ENCODE peak calls at places on chromosomes 2 and 18, in four cellular contexts. F, Z, A and U are unnamed samples.

GRCh38 chr2:222102746-222103349 is 195.9 kb downstream of the PAX3 start:
- DNase-seq in F (no peak), Z (no peak), A (no peak), U (no peak)

GRCh38 chr2:85437488-85438290 is 19.2 kb downstream of the SH2D6 start:
- DNase-seq in F (peak; percentile 77), Z (peak; percentile 83), A (peak; percentile 90), U (peak; percentile 91)

GRCh38 chr2:180130403-180130802 is 123.3 kb upstream of the CWC22 start:
- DNase-seq in F (peak; percentile 65), Z (no peak), A (peak; percentile 11), U (no peak)

GRCh38 chr2:181953773-181954537 is 31.7 kb upstream of the PPP1R1C start:
- DNase-seq in F (peak; percentile 62), Z (peak; percentile 73), A (peak; percentile 74), U (peak; percentile 91)

GRCh38 chr2:46296216-46296839 is 879 bp upstream of the EPAS1 start:
- DNase-seq in F (no peak), Z (no peak), A (peak; percentile 46), U (peak; percentile 81)

GRCh38 chr2:1833046-1833445 is 88.7 kb upstream of the PXDN start:
- DNase-seq in F (no peak), Z (peak; percentile 13), A (no peak), U (no peak)

GRCh38 chr2:162234620-162235462 is 8.4 kb downstream of the FAP start:
- DNase-seq in F (no peak), Z (no peak), A (no peak), U (no peak)

GRCh38 chr2:61013382-61013781 is 4.1 kb upstream of the PEX13 start:
- DNase-seq in F (no peak), Z (no peak), A (no peak), U (no peak)

GRCh38 chr2:22737144-22737543 is 647.8 kb upstream of the KLHL29 start:
- DNase-seq in F (no peak), Z (no peak), A (no peak), U (no peak)

GRCh38 chr18:66167829-66168463 is 417.1 kb downstream of the CDH7 start:
- DNase-seq in F (no peak), Z (no peak), A (no peak), U (no peak)

GRCh38 chr2:234512884-234513669 is 16.2 kb upstream of the ARL4C start:
- DNase-seq in F (peak; percentile 59), Z (no peak), A (peak; percentile 64), U (no peak)

GRCh38 chr18:36610716-36611115 is 218.1 kb downstream of the TPGS2 start:
- DNase-seq in F (no peak), Z (no peak), A (peak; percentile 9), U (peak; percentile 32)

GRCh38 chr2:184875212-184875611 is 276.9 kb downstream of the ZNF804A start:
- DNase-seq in F (no peak), Z (no peak), A (no peak), U (no peak)

GRCh38 chr2:171778515-171778914 is 91.2 kb downstream of the DYNC1I2 start:
- DNase-seq in F (no peak), Z (no peak), A (no peak), U (no peak)

GRCh38 chr2:8003462-8004075 is 678.3 kb upstream of the ID2 start:
- DNase-seq in F (peak; percentile 70), Z (no peak), A (peak; percentile 70), U (no peak)

GRCh38 chr2:27079233-27080139 is 1.1 kb downstream of the EMILIN1 start:
- DNase-seq in F (no peak), Z (no peak), A (peak; percentile 22), U (no peak)

GRCh38 chr2:51027442-51027841 is 4.5 kb downstream of the NRXN1 start:
- DNase-seq in F (no peak), Z (no peak), A (no peak), U (no peak)

GRCh38 chr2:161843936-161844335 is 219.7 kb downstream of the SLC4A10 start:
- DNase-seq in F (no peak), Z (no peak), A (no peak), U (no peak)

GRCh38 chr2:54665436-54665856 is 58.0 kb upstream of the EML6 start:
- DNase-seq in F (peak; percentile 68), Z (no peak), A (peak; percentile 69), U (peak; percentile 90)

GRCh38 chr18:6810191-6810590 is 80.7 kb downstream of the ARHGAP28 start:
- DNase-seq in F (no peak), Z (no peak), A (peak; percentile 72), U (no peak)

GRCh38 chr18:50356036-50356945 is 18.6 kb upstream of the SKA1 start:
- DNase-seq in F (no peak), Z (no peak), A (peak; percentile 20), U (peak; percentile 63)

GRCh38 chr2:43605079-43605655 is 9.3 kb upstream of the THADA start:
- DNase-seq in F (peak; percentile 72), Z (no peak), A (peak; percentile 73), U (peak; percentile 78)

GRCh38 chr2:121788685-121789084 is 33.2 kb downstream of the TSN start:
- DNase-seq in F (no peak), Z (no peak), A (no peak), U (no peak)

GRCh38 chr2:37707393-37707792 is 36.0 kb upstream of the CDC42EP3 start:
- DNase-seq in F (no peak), Z (no peak), A (no peak), U (no peak)

GRCh38 chr2:205696541-205697441 is 14.5 kb downstream of the NRP2 start:
- DNase-seq in F (peak; percentile 63), Z (no peak), A (peak; percentile 74), U (peak; percentile 86)

GRCh38 chr2:152539424-152539823 is 177.8 kb downstream of the PRPF40A start:
- DNase-seq in F (no peak), Z (no peak), A (no peak), U (no peak)

GRCh38 chr2:70280242-70280798 is 13.2 kb downstream of the SNRPG start:
- DNase-seq in F (no peak), Z (no peak), A (no peak), U (no peak)

GRCh38 chr2:32248299-32248698 is 16.4 kb downstream of the NLRC4 start:
- DNase-seq in F (no peak), Z (no peak), A (no peak), U (no peak)

GRCh38 chr2:177322801-177323261 is 58.3 kb upstream of the NFE2L2 start:
- DNase-seq in F (no peak), Z (no peak), A (no peak), U (no peak)

GRCh38 chr18:72623444-72623843 is 79.3 kb upstream of the CBLN2 start:
- DNase-seq in F (no peak), Z (no peak), A (no peak), U (no peak)
- H3K9me3 ChIP-seq in F (peaks cover 18% of the 10 kb centered on the region), Z (no peaks in the 10 kb centered on the region), A (no peaks in the 10 kb centered on the region), U (peaks cover 14% of the 10 kb centered on the region)

GRCh38 chr18:78814321-78814720 is 165.3 kb upstream of the SALL3 start:
- DNase-seq in F (no peak), Z (no peak), A (no peak), U (no peak)

GRCh38 chr18:78813156-78813555 is 166.5 kb upstream of the SALL3 start:
- DNase-seq in F (no peak), Z (no peak), A (no peak), U (peak; percentile 57)

GRCh38 chr18:78813898-78814297 is 165.7 kb upstream of the SALL3 start:
- DNase-seq in F (no peak), Z (no peak), A (no peak), U (no peak)

GRCh38 chr18:78816114-78816513 is 163.5 kb upstream of the SALL3 start:
- DNase-seq in F (no peak), Z (no peak), A (no peak), U (no peak)

DNA sequence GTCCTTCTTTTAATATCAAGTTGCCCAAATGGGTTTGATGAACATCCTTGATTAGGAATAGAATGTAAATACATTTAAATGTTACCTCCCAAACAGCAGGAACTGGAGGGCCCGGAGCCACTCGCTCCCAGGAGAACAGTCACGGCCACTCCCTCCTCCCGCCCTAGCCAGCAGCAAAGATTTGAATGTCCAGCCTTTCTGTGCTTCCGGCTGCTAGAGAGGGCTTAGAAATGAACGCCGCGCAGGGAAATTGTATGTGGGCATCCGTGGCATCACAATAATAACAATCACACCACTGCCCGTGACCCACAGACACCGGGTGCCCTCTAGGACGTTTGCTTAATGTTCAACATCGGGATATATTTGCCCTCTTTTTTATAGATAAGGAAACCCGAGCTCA is 164.9 kb upstream of the SALL3 start:
- DNase-seq in F (no peak), Z (no peak), A (no peak), U (no peak)
- H3K9me3 ChIP-seq in F (peaks cover 43% of the 10 kb centered on the region), Z (no peaks in the 10 kb centered on the region), A (no peaks in the 10 kb centered on the region), U (peaks cover 6% of the 10 kb centered on the region)

GRCh38 chr2:15982285-15982967 is 42.1 kb downstream of the MYCN start:
- DNase-seq in F (no peak), Z (no peak), A (no peak), U (no peak)
- H3K9me3 ChIP-seq in F (peaks cover 54% of the 10 kb centered on the region), Z (no peaks in the 10 kb centered on the region), A (no peaks in the 10 kb centered on the region), U (no peaks in the 10 kb centered on the region)

GRCh38 chr18:23883277-23883790 is 131.2 kb upstream of the TTC39C start:
- DNase-seq in F (peak; percentile 7), Z (no peak), A (no peak), U (no peak)
- H3K9me3 ChIP-seq in F (no peaks in the 10 kb centered on the region), Z (no peaks in the 10 kb centered on the region), A (no peaks in the 10 kb centered on the region), U (no peaks in the 10 kb centered on the region)

GRCh38 chr18:31977270-31977872 is 34.4 kb upstream of the TRAPPC8 start:
- DNase-seq in F (peak; percentile 54), Z (no peak), A (peak; percentile 66), U (peak; percentile 87)
- H3K9me3 ChIP-seq in F (peaks cover 9% of the 10 kb centered on the region), Z (peaks cover 16% of the 10 kb centered on the region), A (no peaks in the 10 kb centered on the region), U (peaks cover 71% of the 10 kb centered on the region)

DNA sequence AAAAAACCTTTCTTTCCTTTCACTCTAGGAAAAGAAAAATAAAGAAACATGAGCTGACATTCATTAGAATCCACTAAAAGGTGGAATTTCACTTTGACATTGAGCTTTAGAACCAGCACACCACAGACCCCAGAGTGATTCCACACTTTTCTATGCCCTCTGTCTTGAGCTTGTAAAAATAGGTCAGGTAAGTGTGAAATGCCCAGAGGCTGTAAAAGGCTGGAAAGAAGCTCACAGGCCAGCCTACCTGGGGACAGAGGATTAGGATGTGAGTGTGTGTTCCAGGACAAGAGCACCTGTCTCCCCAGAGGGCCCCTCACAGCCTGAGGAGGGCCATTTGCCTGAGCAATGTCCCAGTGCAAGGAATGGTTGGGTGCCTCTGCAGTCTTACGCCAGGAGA is 56.3 kb upstream of the MYO3B start:
- DNase-seq in F (no peak), Z (no peak), A (no peak), U (no peak)
- H3K9me3 ChIP-seq in F (no peaks in the 10 kb centered on the region), Z (no peaks in the 10 kb centered on the region), A (no peaks in the 10 kb centered on the region), U (peaks cover 78% of the 10 kb centered on the region)

DNA sequence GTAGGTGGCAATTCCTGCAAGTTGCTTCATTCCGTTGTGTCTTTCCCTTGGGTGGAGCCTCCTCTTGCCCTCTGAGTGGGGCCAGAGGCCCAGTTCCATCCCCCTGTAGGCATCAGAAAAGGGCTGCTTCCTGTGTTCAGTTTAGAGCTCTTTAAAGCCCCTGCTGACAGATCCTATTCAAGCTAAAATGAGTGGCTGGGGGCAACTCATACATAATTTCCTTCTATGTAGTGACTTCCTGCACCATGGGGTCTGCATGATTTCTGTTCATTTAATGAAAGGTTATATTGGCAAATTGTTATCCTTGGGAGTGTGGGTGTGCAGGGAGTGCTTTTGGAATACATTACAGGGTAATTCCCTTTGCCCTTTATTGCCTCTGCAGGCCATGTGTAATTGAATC is 52.5 kb downstream of the GPR39 start:
- DNase-seq in F (no peak), Z (no peak), A (no peak), U (no peak)
- H3K9me3 ChIP-seq in F (peaks cover 27% of the 10 kb centered on the region), Z (peaks cover 3% of the 10 kb centered on the region), A (no peaks in the 10 kb centered on the region), U (peaks cover 44% of the 10 kb centered on the region)